ENCODE peak calls at places on chromosomes 12 and 14, in eight cellular contexts. E is GM04504; G is HTR-8/SVneo; Q is NCI-H1092 treated with DMSO at 0.1 percent for 48 hours; T is smooth muscle cell of the brain vasculature; Y is H54; I is SHP77; X is stimulated activated CD8-positive, alpha-beta memory T cell treated with anti-CD3 and anti-CD28 coated beads, Interleukin-12 subunit alpha, Interleukin-12 subunit beta, amount 100 ng/mL, for 1 hour. V is an unnamed sample.

GRCh38 chr14:53360821-53361220 is 207.7 kb upstream of the DDHD1 start:
- DNase-seq in G (no peak), E (no peak), I (no peak), T (no peak), X (no peak), Q (no peak), Y (no peak), V (no peak)

GRCh38 chr12:87311206-87311605 is 718.0 kb downstream of the C12orf50 start:
- DNase-seq in G (no peak), Y (no peak), T (no peak), X (no peak), Q (no peak), E (no peak), I (no peak), V (no peak)

GRCh38 chr12:47942327-47943230 is 20.8 kb upstream of the TMEM106C start:
- DNase-seq in E (no peak), Q (peak), Y (no peak), X (peak), I (no peak), T (no peak), G (no peak), V (peak)

GRCh38 chr14:64502476-64503183 is 1.0 kb downstream of the ZBTB25 start:
- DNase-seq in E (no peak), I (no peak), Y (no peak), T (no peak), X (no peak), Q (peak), G (no peak), V (no peak)

GRCh38 chr12:98509063-98509462 is 6.3 kb upstream of the TMPO start:
- DNase-seq in E (no peak), Y (no peak), G (no peak), Q (no peak), X (no peak), I (no peak), T (no peak), V (no peak)

GRCh38 chr14:28059254-28059653 is 707.3 kb upstream of the FOXG1 start:
- DNase-seq in G (no peak), X (no peak), E (no peak), I (no peak), Y (no peak), T (no peak), Q (no peak), V (peak)

GRCh38 chr12:58364389-58365086 is 423.2 kb downstream of the ATP23 start:
- DNase-seq in T (peak), E (peak), G (peak), Y (peak), Q (no peak), I (peak), X (no peak), V (no peak)

GRCh38 chr12:106211973-106212372 is 35.8 kb downstream of the CKAP4 start:
- DNase-seq in T (no peak), I (peak), E (no peak), G (no peak), Y (no peak), X (no peak), Q (no peak), V (peak)

GRCh38 chr12:45336762-45337596 is 121.1 kb downstream of the ANO6 start:
- DNase-seq in I (no peak), X (no peak), E (peak), G (no peak), T (peak), Y (no peak), Q (no peak), V (no peak)

GRCh38 chr14:106010783-106011182 is 484.4 kb downstream of the TMEM121 start:
- DNase-seq in Y (no peak), X (no peak), E (no peak), T (no peak), G (no peak), Q (no peak), I (no peak), V (no peak)

GRCh38 chr12:104181313-104181712 is 34.3 kb upstream of the TXNRD1 start:
- DNase-seq in T (no peak), I (no peak), G (no peak), X (no peak), Q (no peak), Y (no peak), E (no peak), V (no peak)

GRCh38 chr12:105060715-105061378 is 23.4 kb downstream of the ALDH1L2 start:
- DNase-seq in E (no peak), T (no peak), I (no peak), Y (no peak), Q (no peak), X (no peak), G (no peak), V (no peak)

GRCh38 chr14:20560961-20561360 is at the start of gene RNASE9:
- DNase-seq in I (no peak), G (no peak), Y (no peak), X (no peak), Q (no peak), T (no peak), E (no peak), V (no peak)

GRCh38 chr14:68771631-68772030 is 21.2 kb downstream of the ZFP36L1 start:
- DNase-seq in T (no peak), X (no peak), Q (no peak), I (no peak), Y (no peak), E (no peak), G (no peak), V (no peak)

GRCh38 chr14:75675265-75675960 is 14.4 kb downstream of the TTLL5 start:
- DNase-seq in X (no peak), E (no peak), T (no peak), Q (no peak), I (no peak), Y (no peak), G (no peak), V (no peak)

GRCh38 chr12:132021965-132022364 is 72.2 kb downstream of the EP400 start:
- DNase-seq in X (no peak), G (no peak), E (no peak), Q (no peak), Y (no peak), I (no peak), T (no peak), V (no peak)

GRCh38 chr14:100294213-100294962 is 11.9 kb downstream of the SLC25A29 start:
- DNase-seq in Y (no peak), E (no peak), I (no peak), T (no peak), Q (no peak), G (no peak), X (no peak), V (peak)

GRCh38 chr12:80892597-80893445 is 44.9 kb downstream of the LIN7A start:
- DNase-seq in X (no peak), I (no peak), Q (no peak), Y (no peak), G (no peak), E (peak), T (no peak), V (peak)

GRCh38 chr12:34400423-34400881 is 378.2 kb downstream of the ALG10 start:
- DNase-seq in E (no peak), I (no peak), G (no peak), Y (no peak), Q (no peak), T (no peak), X (no peak), V (no peak)

GRCh38 chr14:98136019-98136418 is 1136.0 kb downstream of the BCL11B start:
- DNase-seq in E (no peak), T (no peak), Y (no peak), G (no peak), I (no peak), Q (peak), X (no peak), V (no peak)

GRCh38 chr12:31316964-31317363 is 9.0 kb downstream of the SINHCAF start:
- DNase-seq in I (no peak), X (no peak), E (no peak), T (no peak), Q (no peak), Y (no peak), G (no peak), V (no peak)

GRCh38 chr14:68012861-68013260 is 193.3 kb downstream of the RAD51B start:
- DNase-seq in E (no peak), Y (no peak), Q (no peak), T (no peak), I (no peak), X (no peak), G (no peak), V (no peak)

GRCh38 chr14:33950320-33951182 is at the start of gene EGLN3:
- DNase-seq in E (peak), Y (peak), X (peak), Q (peak), G (peak), I (peak), T (no peak), V (peak)

GRCh38 chr12:13195244-13195643 is 1.3 kb upstream of the EMP1 start:
- DNase-seq in T (no peak), X (no peak), E (no peak), Q (no peak), I (no peak), Y (no peak), G (no peak), V (no peak)

GRCh38 chr14:43539210-43539609 is 967.9 kb downstream of the FSCB start:
- DNase-seq in X (no peak), Y (no peak), Q (no peak), G (peak), T (no peak), I (no peak), E (no peak), V (peak)

GRCh38 chr12:93982847-93983315 is 165.5 kb upstream of the PLXNC1 start:
- DNase-seq in Q (no peak), Y (peak), T (peak), X (no peak), G (no peak), I (no peak), E (peak), V (no peak)

GRCh38 chr12:5910790-5911548 is 34.1 kb downstream of the ANO2 start:
- DNase-seq in I (no peak), G (no peak), T (no peak), X (no peak), Y (no peak), E (no peak), Q (no peak), V (no peak)

GRCh38 chr14:95683793-95684192 is 2.4 kb upstream of the TCL1B start:
- DNase-seq in E (no peak), I (no peak), G (no peak), T (no peak), X (no peak), Y (peak), Q (no peak), V (no peak)

GRCh38 chr12:124233846-124234620 is 60.9 kb upstream of the RFLNA start:
- DNase-seq in Y (no peak), G (no peak), X (no peak), I (no peak), E (no peak), T (no peak), Q (no peak), V (no peak)

GRCh38 chr12:43957732-43958131 is 121.9 kb downstream of the TMEM117 start:
- DNase-seq in Y (peak), Q (peak), T (no peak), X (no peak), G (peak), E (peak), I (peak), V (peak)

GRCh38 chr12:6062427-6063378 is 61.8 kb downstream of the VWF start:
- DNase-seq in T (no peak), E (no peak), I (no peak), G (peak), X (peak), Y (peak), Q (peak), V (peak)

GRCh38 chr12:101968770-101969169 is 91.4 kb downstream of the DRAM1 start:
- DNase-seq in T (no peak), G (no peak), Q (no peak), E (no peak), I (no peak), Y (no peak), X (no peak), V (no peak)

GRCh38 chr12:72346331-72346944 is 74.3 kb downstream of the TRHDE start:
- DNase-seq in X (no peak), E (peak), G (peak), Q (peak), I (peak), Y (peak), T (peak), V (peak)

V was measured in left kidney.